ENCODE peak calls at places on chromosome 19, in eight cellular contexts. Y is sigmoid colon, A is transverse colon, H is spleen, L is K562, W is upper lobe of left lung, F is suprapubic skin, B is prostate gland. Z is an unnamed sample. For H3K4me1, the result is how much of the 10 kb centered on the place peaks cover.

GRCh38 chr19:43525836-43526771 is 897 bp downstream of the ETHE1 start:
- DNase-seq in Y (no peak), A (peak), H (peak), L (peak), W (peak), F (peak), B (peak), Z (peak)

GRCh38 chr19:45863840-45864628 is at the start of gene FOXA3:
- DNase-seq in Y (no peak), A (peak), H (peak), L (peak), W (peak), F (no peak), B (no peak), Z (peak)

GRCh38 chr19:44635581-44636438 is 7.9 kb upstream of the PVR start:
- DNase-seq in Y (no peak), A (no peak), H (no peak), L (no peak), W (no peak), F (no peak), B (no peak), Z (no peak)

GRCh38 chr19:3054972-3055740 is 7.1 kb downstream of the TLE5 start:
- DNase-seq in Y (no peak), A (no peak), H (no peak), L (peak), W (no peak), F (no peak), B (peak), Z (no peak)

GRCh38 chr19:4264812-4265211 is 14.3 kb upstream of the SHD start:
- DNase-seq in Y (no peak), A (no peak), H (no peak), L (no peak), W (no peak), F (no peak), B (no peak), Z (no peak)

GRCh38 chr19:2462635-2463421 is 6.1 kb upstream of the LMNB2 start:
- DNase-seq in Y (peak), A (peak), H (peak), L (no peak), W (peak), F (peak), B (peak), Z (peak)

GRCh38 chr19:37893845-37894575 is 12.4 kb downstream of the WDR87 start:
- DNase-seq in Y (no peak), A (no peak), H (no peak), L (no peak), W (no peak), F (no peak), B (no peak), Z (no peak)

GRCh38 chr19:4987286-4987685 is 18.4 kb downstream of the KDM4B start:
- DNase-seq in Y (no peak), A (no peak), H (no peak), L (no peak), W (no peak), F (no peak), B (no peak), Z (no peak)

GRCh38 chr19:46241676-46242075 is 12.1 kb downstream of the IGFL1 start:
- DNase-seq in Y (no peak), A (no peak), H (no peak), L (no peak), W (no peak), F (no peak), B (no peak), Z (no peak)

GRCh38 chr19:30158893-30159245 is 213.3 kb upstream of the ZNF536 start:
- DNase-seq in Y (no peak), A (no peak), H (no peak), L (no peak), W (no peak), F (peak), B (no peak), Z (no peak)

GRCh38 chr19:17490411-17490810 is 20.1 kb downstream of the SLC27A1 start:
- DNase-seq in Y (no peak), A (no peak), H (no peak), L (no peak), W (no peak), F (no peak), B (no peak), Z (no peak)

GRCh38 chr19:12837225-12837624 is 1.1 kb upstream of the MAST1 start:
- DNase-seq in Y (no peak), A (no peak), H (no peak), L (peak), W (no peak), F (no peak), B (no peak), Z (no peak)

GRCh38 chr19:18869781-18870530 is 26.0 kb downstream of the CERS1 start:
- DNase-seq in Y (no peak), A (no peak), H (peak), L (no peak), W (no peak), F (no peak), B (no peak), Z (no peak)

GRCh38 chr19:33246729-33247440 is 21.2 kb upstream of the SLC7A10 start:
- DNase-seq in Y (no peak), A (no peak), H (peak), L (no peak), W (no peak), F (no peak), B (no peak), Z (no peak)

GRCh38 chr19:48568345-48568886 is 16.4 kb downstream of the SULT2B1 start:
- DNase-seq in Y (peak), A (peak), H (no peak), L (peak), W (peak), F (peak), B (peak), Z (peak)

GRCh38 chr19:7857727-7858701 is 16.2 kb downstream of the PRR36 start:
- DNase-seq in Y (no peak), A (no peak), H (no peak), L (peak), W (no peak), F (no peak), B (no peak), Z (no peak)

GRCh38 chr19:4229179-4229931 is at the start of gene EBI3:
- DNase-seq in Y (no peak), A (peak), H (peak), L (peak), W (peak), F (no peak), B (no peak), Z (no peak)

GRCh38 chr19:13839938-13840750 is 36.8 kb upstream of the NANOS3 start:
- DNase-seq in Y (peak), A (peak), H (peak), L (no peak), W (peak), F (peak), B (no peak), Z (peak)

GRCh38 chr19:23822735-23823134 is 64.0 kb upstream of the ZNF681 start:
- DNase-seq in Y (no peak), A (no peak), H (no peak), L (no peak), W (no peak), F (no peak), B (no peak), Z (peak)

GRCh38 chr19:13262450-13262849 is 112.2 kb downstream of the IER2 start:
- DNase-seq in Y (no peak), A (no peak), H (no peak), L (peak), W (no peak), F (peak), B (no peak), Z (no peak)

GRCh38 chr19:51368366-51369282 is at the start of gene CLDND2:
- DNase-seq in Y (no peak), A (no peak), H (no peak), L (peak), W (no peak), F (no peak), B (no peak), Z (no peak)

GRCh38 chr19:2320939-2321338 is 7.4 kb downstream of the LSM7 start:
- DNase-seq in Y (no peak), A (no peak), H (no peak), L (no peak), W (no peak), F (no peak), B (no peak), Z (no peak)

GRCh38 chr19:49912965-49913685 is 15.9 kb upstream of the ATF5 start:
- DNase-seq in Y (no peak), A (no peak), H (no peak), L (peak), W (no peak), F (no peak), B (no peak), Z (no peak)

GRCh38 chr19:23547816-23548430 is 139.1 kb downstream of the ZNF675 start:
- DNase-seq in Y (no peak), A (no peak), H (no peak), L (no peak), W (no peak), F (no peak), B (no peak), Z (no peak)

GRCh38 chr19:32824906-32825608 is 44.5 kb downstream of the SLC7A9 start:
- DNase-seq in Y (no peak), A (no peak), H (no peak), L (no peak), W (no peak), F (peak), B (no peak), Z (no peak)

GRCh38 chr19:33464733-33465115 is 56.9 kb downstream of the PEPD start:
- DNase-seq in Y (no peak), A (no peak), H (no peak), L (no peak), W (peak), F (no peak), B (no peak), Z (no peak)

GRCh38 chr19:37953576-37954303 is 46.7 kb downstream of the SIPA1L3 start:
- DNase-seq in Y (no peak), A (no peak), H (no peak), L (no peak), W (no peak), F (no peak), B (no peak), Z (no peak)

GRCh38 chr19:34506026-34506370 is 24.4 kb downstream of the WTIP start:
- DNase-seq in Y (no peak), A (no peak), H (no peak), L (no peak), W (no peak), F (no peak), B (no peak), Z (no peak)

GRCh38 chr19:2668188-2668763 is 34.2 kb downstream of the GNG7 start:
- DNase-seq in Y (no peak), A (peak), H (no peak), L (no peak), W (no peak), F (no peak), B (no peak), Z (no peak)

GRCh38 chr19:7590256-7590655 is 5.4 kb upstream of the CAMSAP3 start:
- DNase-seq in Y (no peak), A (peak), H (no peak), L (no peak), W (peak), F (no peak), B (peak), Z (peak)

GRCh38 chr19:17784201-17785008 is 10.5 kb upstream of the B3GNT3 start:
- DNase-seq in Y (peak), A (peak), H (peak), L (peak), W (peak), F (no peak), B (peak), Z (peak)

GRCh38 chr19:3803114-3803888 is 17.1 kb upstream of the MATK start:
- DNase-seq in Y (no peak), A (no peak), H (no peak), L (no peak), W (no peak), F (no peak), B (no peak), Z (no peak)

GRCh38 chr19:7701654-7702457 is at the start of gene FCER2:
- DNase-seq in Y (no peak), A (peak), H (peak), L (no peak), W (no peak), F (no peak), B (no peak), Z (no peak)

GRCh38 chr19:14089412-14089661 is 1.2 kb downstream of the SAMD1 start:
- DNase-seq in Y (no peak), A (no peak), H (no peak), L (no peak), W (no peak), F (no peak), B (no peak), Z (no peak)

GRCh38 chr19:53294786-53295441 is 27.4 kb upstream of the VN1R4 start:
- DNase-seq in Y (no peak), A (no peak), H (no peak), L (no peak), W (no peak), F (no peak), B (no peak), Z (no peak)

GRCh38 chr19:2053601-2054389 is 2.8 kb upstream of the MKNK2 start:
- DNase-seq in Y (peak), A (peak), H (peak), L (no peak), W (peak), F (peak), B (peak), Z (peak)

GRCh38 chr19:45098521-45099464 is 5.8 kb downstream of the PPP1R37 start:
- DNase-seq in Y (no peak), A (no peak), H (no peak), L (no peak), W (no peak), F (no peak), B (peak), Z (peak)

GRCh38 chr19:29420482-29421185 is 105.2 kb upstream of the VSTM2B start:
- DNase-seq in Y (no peak), A (no peak), H (no peak), L (no peak), W (no peak), F (no peak), B (no peak), Z (no peak)

GRCh38 chr19:44891016-44891882 is at the start of gene TOMM40:
- DNase-seq in Y (peak), A (peak), H (peak), L (peak), W (no peak), F (no peak), B (no peak), Z (peak)

GRCh38 chr19:16030964-16031871 is 45.1 kb upstream of the TPM4 start:
- DNase-seq in Y (peak), A (no peak), H (peak), L (no peak), W (no peak), F (no peak), B (no peak), Z (no peak)
- TF ChIP-seq POLR2A in Y (no peak), A (no peak), H (no peak), L (no peak), W (no peak), F (no peak), B (no peak), Z (no peak)

DNA sequence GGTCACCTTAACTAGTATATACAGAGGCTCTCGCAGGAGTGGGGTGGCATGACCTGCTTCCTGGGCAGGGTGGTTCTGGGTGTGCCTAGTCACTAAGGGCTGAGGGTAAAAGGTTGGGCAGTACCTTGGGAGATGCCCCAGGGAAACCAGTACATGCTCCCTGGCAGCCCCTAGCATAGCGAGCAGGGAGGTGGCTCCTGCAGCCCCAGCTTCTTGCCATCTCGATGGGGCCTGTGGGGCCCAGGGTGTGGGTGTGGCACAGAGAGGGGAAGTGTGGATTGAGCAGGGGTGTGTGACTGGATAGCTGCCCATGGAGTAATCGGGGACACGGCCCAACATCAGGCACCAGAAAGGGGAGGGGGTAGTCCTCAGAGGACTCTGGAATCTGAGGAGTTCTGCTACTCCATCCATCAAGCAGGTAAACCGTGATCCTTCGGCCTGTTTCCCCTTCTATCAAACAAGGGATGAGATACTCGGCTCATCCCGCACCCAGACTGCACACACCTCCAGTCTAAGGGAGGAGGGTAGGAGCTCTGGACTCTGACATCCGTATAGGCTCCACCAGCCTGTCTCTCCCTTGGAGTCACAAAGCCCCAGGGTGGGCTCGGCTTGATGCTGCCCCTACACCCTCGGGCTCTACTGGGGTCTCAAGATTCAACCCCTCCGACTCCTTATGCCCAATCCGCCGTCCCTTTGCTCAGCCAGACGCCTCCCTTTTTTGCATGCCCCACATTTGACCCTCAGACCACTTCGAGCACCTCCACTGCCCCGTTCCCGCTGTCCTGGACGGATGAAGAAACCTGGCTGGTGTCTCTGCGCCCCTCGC is 1.1 kb downstream of the ZBTB45 start:
- DNase-seq in Y (no peak), A (peak), H (no peak), L (no peak), W (no peak), F (no peak), B (no peak), Z (no peak)
- TF ChIP-seq POLR2AphosphoS5 in Y (no peak), A (no peak), H (no peak), L (no peak), W (no peak), F (no peak), B (no peak), Z (no peak)

GRCh38 chr19:20923077-20923871 is at the start of gene ZNF85:
- DNase-seq in Y (peak), A (peak), H (peak), L (peak), W (peak), F (peak), B (peak), Z (peak)

GRCh38 chr19:20926796-20927195 is 3.7 kb downstream of the ZNF85 start:
- DNase-seq in Y (no peak), A (no peak), H (no peak), L (no peak), W (no peak), F (no peak), B (no peak), Z (no peak)

GRCh38 chr19:20925481-20925880 is 2.4 kb downstream of the ZNF85 start:
- DNase-seq in Y (no peak), A (no peak), H (no peak), L (no peak), W (no peak), F (no peak), B (no peak), Z (no peak)

GRCh38 chr19:20928371-20928770 is 5.3 kb downstream of the ZNF85 start:
- DNase-seq in Y (no peak), A (no peak), H (no peak), L (no peak), W (no peak), F (no peak), B (no peak), Z (no peak)
- H3K4me1 ChIP-seq in Y (under half), A (under half), H (under half), L (under half), W (under half), F (under half), B (under half), Z (under half)

GRCh38 chr19:10256551-10256950 is 4.5 kb downstream of the MRPL4 start:
- DNase-seq in Y (no peak), A (no peak), H (no peak), L (no peak), W (no peak), F (no peak), B (no peak), Z (no peak)
- TF ChIP-seq POLR2A in Y (no peak), A (no peak), H (no peak), L (no peak), W (no peak), F (no peak), B (no peak), Z (no peak)

GRCh38 chr19:805600-806550 is 8.6 kb downstream of the PTBP1 start:
- DNase-seq in Y (no peak), A (no peak), H (no peak), L (peak), W (no peak), F (no peak), B (no peak), Z (no peak)
- TF ChIP-seq POLR2AphosphoS5 in Y (no peak), A (no peak), H (peak), L (peak), W (no peak), F (no peak), B (no peak), Z (no peak)

Z was measured in stomach.